ENCODE peak calls at places on chromosomes 5 and 9, in six cellular contexts. One of them, this sample, is unnamed.

GRCh38 chr5:181207214-181207959 is 2.4 kb upstream of the TRIM7 start:
- DNase-seq in astrocyte: peak
- DNase-seq in GDM1: no peak
- DNase-seq in EH: peak
- DNase-seq in NCI-H82: no peak
- DNase-seq in cardiac muscle cell: peak
- DNase-seq in this sample: no peak

GRCh38 chr5:159100928-159101646 is 1.4 kb upstream of the EBF1 start:
- DNase-seq in astrocyte: no peak
- DNase-seq in GDM1: no peak
- DNase-seq in EH: no peak
- DNase-seq in NCI-H82: peak
- DNase-seq in cardiac muscle cell: no peak
- DNase-seq in this sample: no peak

GRCh38 chr9:97710356-97711222 is 13.4 kb upstream of the XPA start:
- DNase-seq in astrocyte: peak
- DNase-seq in GDM1: peak
- DNase-seq in EH: peak
- DNase-seq in NCI-H82: peak
- DNase-seq in cardiac muscle cell: peak
- DNase-seq in this sample: no peak

GRCh38 chr5:158754018-158754514 is 345.6 kb downstream of the EBF1 start:
- DNase-seq in astrocyte: peak
- DNase-seq in GDM1: no peak
- DNase-seq in EH: peak
- DNase-seq in NCI-H82: no peak
- DNase-seq in cardiac muscle cell: no peak
- DNase-seq in this sample: no peak

GRCh38 chr9:123339666-123340414 is 16.2 kb upstream of the CRB2 start:
- DNase-seq in astrocyte: peak
- DNase-seq in GDM1: peak
- DNase-seq in EH: peak
- DNase-seq in NCI-H82: no peak
- DNase-seq in cardiac muscle cell: no peak
- DNase-seq in this sample: no peak

GRCh38 chr9:134403682-134404301 is 77.5 kb downstream of the RXRA start:
- DNase-seq in astrocyte: peak
- DNase-seq in GDM1: peak
- DNase-seq in EH: peak
- DNase-seq in NCI-H82: no peak
- DNase-seq in cardiac muscle cell: no peak
- DNase-seq in this sample: no peak

GRCh38 chr9:113581865-113582697 is 118.6 kb downstream of the RGS3 start:
- DNase-seq in astrocyte: no peak
- DNase-seq in GDM1: peak
- DNase-seq in EH: peak
- DNase-seq in NCI-H82: peak
- DNase-seq in cardiac muscle cell: no peak
- DNase-seq in this sample: no peak

GRCh38 chr5:2762744-2763532 is 11.5 kb upstream of the IRX2 start:
- DNase-seq in astrocyte: no peak
- DNase-seq in GDM1: no peak
- DNase-seq in EH: no peak
- DNase-seq in NCI-H82: no peak
- DNase-seq in cardiac muscle cell: no peak
- DNase-seq in this sample: no peak

GRCh38 chr5:180194410-180195345 is 14.3 kb downstream of the RASGEF1C start:
- DNase-seq in astrocyte: no peak
- DNase-seq in GDM1: no peak
- DNase-seq in EH: no peak
- DNase-seq in NCI-H82: peak
- DNase-seq in cardiac muscle cell: no peak
- DNase-seq in this sample: no peak

GRCh38 chr9:99319048-99319447 is 97.0 kb downstream of the SEC61B start:
- DNase-seq in astrocyte: no peak
- DNase-seq in GDM1: no peak
- DNase-seq in EH: no peak
- DNase-seq in NCI-H82: no peak
- DNase-seq in cardiac muscle cell: no peak
- DNase-seq in this sample: no peak

GRCh38 chr5:111530298-111530740 is 18.0 kb upstream of the STARD4 start:
- DNase-seq in astrocyte: peak
- DNase-seq in GDM1: peak
- DNase-seq in EH: peak
- DNase-seq in NCI-H82: no peak
- DNase-seq in cardiac muscle cell: no peak
- DNase-seq in this sample: peak

GRCh38 chr5:12095808-12096281 is 191.6 kb upstream of the CTNND2 start:
- DNase-seq in astrocyte: peak
- DNase-seq in GDM1: no peak
- DNase-seq in EH: no peak
- DNase-seq in NCI-H82: no peak
- DNase-seq in cardiac muscle cell: no peak
- DNase-seq in this sample: no peak

GRCh38 chr9:129289883-129290282 is 111.8 kb upstream of the IER5L start:
- DNase-seq in astrocyte: no peak
- DNase-seq in GDM1: no peak
- DNase-seq in EH: no peak
- DNase-seq in NCI-H82: no peak
- DNase-seq in cardiac muscle cell: no peak
- DNase-seq in this sample: no peak

GRCh38 chr9:16924311-16924915 is 53.9 kb upstream of the BNC2 start:
- DNase-seq in astrocyte: no peak
- DNase-seq in GDM1: no peak
- DNase-seq in EH: no peak
- DNase-seq in NCI-H82: no peak
- DNase-seq in cardiac muscle cell: no peak
- DNase-seq in this sample: no peak

GRCh38 chr9:98040212-98040611 is 16.3 kb upstream of the NANS start:
- DNase-seq in astrocyte: no peak
- DNase-seq in GDM1: no peak
- DNase-seq in EH: no peak
- DNase-seq in NCI-H82: no peak
- DNase-seq in cardiac muscle cell: no peak
- DNase-seq in this sample: no peak

GRCh38 chr5:79774171-79774854 is 84.7 kb downstream of the CMYA5 start:
- DNase-seq in astrocyte: no peak
- DNase-seq in GDM1: no peak
- DNase-seq in EH: peak
- DNase-seq in NCI-H82: peak
- DNase-seq in cardiac muscle cell: peak
- DNase-seq in this sample: no peak

GRCh38 chr5:1484416-1485319 is 39.1 kb downstream of the LPCAT1 start:
- DNase-seq in astrocyte: no peak
- DNase-seq in GDM1: no peak
- DNase-seq in EH: no peak
- DNase-seq in NCI-H82: no peak
- DNase-seq in cardiac muscle cell: no peak
- DNase-seq in this sample: no peak

This sample was measured in SIG-M5.